ENCODE peak calls at places on chromosomes 5 and 9, in six cellular contexts. One of them, this sample, is unnamed.

GRCh38 chr9:106962615-106963363 is 99.8 kb downstream of the ZNF462 start:
- DNase-seq in left cardiac atrium: peak
- DNase-seq in NCI-H146: no peak
- DNase-seq in A549: no peak
- DNase-seq in iPS DF 6.9: no peak
- DNase-seq in GM03348: no peak
- DNase-seq in this sample: peak

GRCh38 chr9:133701321-133701980 is 36.7 kb downstream of the SARDH start:
- DNase-seq in left cardiac atrium: peak
- DNase-seq in NCI-H146: no peak
- DNase-seq in A549: no peak
- DNase-seq in iPS DF 6.9: no peak
- DNase-seq in GM03348: no peak
- DNase-seq in this sample: no peak

GRCh38 chr5:38948501-38948900 is 102.7 kb downstream of the OSMR start:
- DNase-seq in left cardiac atrium: no peak
- DNase-seq in NCI-H146: no peak
- DNase-seq in A549: no peak
- DNase-seq in iPS DF 6.9: no peak
- DNase-seq in GM03348: peak
- DNase-seq in this sample: peak

GRCh38 chr9:105725370-105725769 is 31.0 kb downstream of the TMEM38B start:
- DNase-seq in left cardiac atrium: no peak
- DNase-seq in NCI-H146: no peak
- DNase-seq in A549: no peak
- DNase-seq in iPS DF 6.9: no peak
- DNase-seq in GM03348: no peak
- DNase-seq in this sample: no peak

GRCh38 chr9:127567119-127567897 is 44.8 kb upstream of the STXBP1 start:
- DNase-seq in left cardiac atrium: peak
- DNase-seq in NCI-H146: no peak
- DNase-seq in A549: no peak
- DNase-seq in iPS DF 6.9: no peak
- DNase-seq in GM03348: peak
- DNase-seq in this sample: no peak

GRCh38 chr5:78364005-78364404 is 3.6 kb downstream of the SCAMP1 start:
- DNase-seq in left cardiac atrium: no peak
- DNase-seq in NCI-H146: no peak
- DNase-seq in A549: no peak
- DNase-seq in iPS DF 6.9: no peak
- DNase-seq in GM03348: no peak
- DNase-seq in this sample: no peak

GRCh38 chr5:2704806-2705645 is 46.5 kb downstream of the IRX2 start:
- DNase-seq in left cardiac atrium: no peak
- DNase-seq in NCI-H146: no peak
- DNase-seq in A549: no peak
- DNase-seq in iPS DF 6.9: no peak
- DNase-seq in GM03348: no peak
- DNase-seq in this sample: no peak

GRCh38 chr5:11046160-11046559 is 285.1 kb upstream of the DAP start:
- DNase-seq in left cardiac atrium: peak
- DNase-seq in NCI-H146: no peak
- DNase-seq in A549: no peak
- DNase-seq in iPS DF 6.9: no peak
- DNase-seq in GM03348: peak
- DNase-seq in this sample: peak

GRCh38 chr9:113143432-113144227 is 7.2 kb upstream of the SLC31A2 start:
- DNase-seq in left cardiac atrium: no peak
- DNase-seq in NCI-H146: no peak
- DNase-seq in A549: no peak
- DNase-seq in iPS DF 6.9: no peak
- DNase-seq in GM03348: no peak
- DNase-seq in this sample: no peak

GRCh38 chr5:68576805-68577204 is 361.2 kb downstream of the PIK3R1 start:
- DNase-seq in left cardiac atrium: no peak
- DNase-seq in NCI-H146: no peak
- DNase-seq in A549: no peak
- DNase-seq in iPS DF 6.9: no peak
- DNase-seq in GM03348: no peak
- DNase-seq in this sample: no peak

GRCh38 chr9:37710039-37710438 is 43.6 kb upstream of the TRMT10B start:
- DNase-seq in left cardiac atrium: no peak
- DNase-seq in NCI-H146: no peak
- DNase-seq in A549: no peak
- DNase-seq in iPS DF 6.9: no peak
- DNase-seq in GM03348: no peak
- DNase-seq in this sample: no peak

GRCh38 chr9:20623021-20623747 is 885 bp upstream of the MLLT3 start:
- DNase-seq in left cardiac atrium: peak
- DNase-seq in NCI-H146: peak
- DNase-seq in A549: peak
- DNase-seq in iPS DF 6.9: no peak
- DNase-seq in GM03348: peak
- DNase-seq in this sample: no peak

GRCh38 chr9:4212661-4213060 is 87.2 kb downstream of the GLIS3 start:
- DNase-seq in left cardiac atrium: no peak
- DNase-seq in NCI-H146: no peak
- DNase-seq in A549: no peak
- DNase-seq in iPS DF 6.9: no peak
- DNase-seq in GM03348: no peak
- DNase-seq in this sample: no peak

GRCh38 chr9:121610638-121610953 is 40.8 kb upstream of the DAB2IP start:
- DNase-seq in left cardiac atrium: no peak
- DNase-seq in NCI-H146: no peak
- DNase-seq in A549: no peak
- DNase-seq in iPS DF 6.9: no peak
- DNase-seq in GM03348: no peak
- DNase-seq in this sample: no peak

GRCh38 chr9:116187570-116188170 is 34.1 kb downstream of the PAPPA start:
- DNase-seq in left cardiac atrium: no peak
- DNase-seq in NCI-H146: no peak
- DNase-seq in A549: no peak
- DNase-seq in iPS DF 6.9: no peak
- DNase-seq in GM03348: no peak
- DNase-seq in this sample: no peak

GRCh38 chr9:15271403-15271802 is 35.6 kb downstream of the TTC39B start:
- DNase-seq in left cardiac atrium: no peak
- DNase-seq in NCI-H146: no peak
- DNase-seq in A549: no peak
- DNase-seq in iPS DF 6.9: no peak
- DNase-seq in GM03348: no peak
- DNase-seq in this sample: no peak

GRCh38 chr9:124228516-124228915 is 29.2 kb upstream of the NEK6 start:
- DNase-seq in left cardiac atrium: no peak
- DNase-seq in NCI-H146: no peak
- DNase-seq in A549: no peak
- DNase-seq in iPS DF 6.9: no peak
- DNase-seq in GM03348: no peak
- DNase-seq in this sample: no peak